ENCODE peak calls at places on chromosome 3, in four cellular contexts. T, W, D and Y are unnamed samples.
A peak's percentile ranks its signal among the peaks of the same experiment; 100 is the strongest.

GRCh38 chr3:128993461-128994172 is at the start of gene CFAP92:
- DNase-seq in W (peak; percentile 90), T (peak; percentile 77), D (peak; percentile 93), Y (peak; percentile 79)

GRCh38 chr3:81998139-81998755 is 236.8 kb upstream of the GBE1 start:
- DNase-seq in W (no peak), D (no peak), T (no peak), Y (peak; percentile 31)

GRCh38 chr3:13145826-13146642 is 72.8 kb upstream of the IQSEC1 start:
- DNase-seq in D (no peak), T (no peak), W (no peak), Y (no peak)

GRCh38 chr3:138227650-138228049 is 40.5 kb downstream of the ARMC8 start:
- DNase-seq in D (no peak), W (no peak), T (no peak), Y (no peak)

GRCh38 chr3:150203273-150203672 is 204.8 kb upstream of the TSC22D2 start:
- DNase-seq in W (no peak), T (no peak), D (no peak), Y (no peak)

GRCh38 chr3:187280644-187281043 is 10.9 kb downstream of the MASP1 start:
- DNase-seq in D (no peak), W (no peak), T (no peak), Y (no peak)

GRCh38 chr3:31165399-31165860 is 271.0 kb upstream of the GADL1 start:
- DNase-seq in T (no peak), D (no peak), W (no peak), Y (peak; percentile 69)

GRCh38 chr3:83218383-83219200 is 1457.1 kb upstream of the GBE1 start:
- DNase-seq in D (peak; percentile 33), W (no peak), T (no peak), Y (no peak)

GRCh38 chr3:176964656-176965055 is 232.6 kb downstream of the TBL1XR1 start:
- DNase-seq in T (no peak), W (no peak), D (no peak), Y (no peak)

GRCh38 chr3:52301042-52301441 is 13.4 kb downstream of the GLYCTK start:
- DNase-seq in D (no peak), T (no peak), W (no peak), Y (no peak)

GRCh38 chr3:146339262-146339808 is 88.4 kb upstream of the PLSCR4 start:
- DNase-seq in W (no peak), D (no peak), T (no peak), Y (no peak)

GRCh38 chr3:102979682-102980378 is 545.0 kb downstream of the ZPLD1 start:
- DNase-seq in T (no peak), D (peak; percentile 40), W (peak; percentile 41), Y (no peak)